ENCODE peak calls at places on chromosomes 12 and 14, in four cellular contexts. A is ELF-1, I is RWPE1, F is fibroblast of the conjunctiva. J is an unnamed sample.

GRCh38 chr12:89353823-89354629 is 1.7 kb upstream of the DUSP6 start:
- DNase-seq in A (peak; percentile 88), I (peak; percentile 83), F (no peak), J (no peak)

GRCh38 chr12:106112094-106112822 is 26.5 kb downstream of the NUAK1 start:
- DNase-seq in A (peak; percentile 72), I (peak; percentile 79), F (no peak), J (no peak)

GRCh38 chr14:90727082-90727481 is 89.1 kb downstream of the TTC7B start:
- DNase-seq in A (no peak), F (no peak), I (no peak), J (no peak)

GRCh38 chr12:122867701-122868461 is 28.0 kb downstream of the VPS37B start:
- DNase-seq in I (peak; percentile 79), A (peak; percentile 74), F (no peak), J (no peak)

GRCh38 chr12:124665516-124665915 is 98.1 kb upstream of the NCOR2 start:
- DNase-seq in A (peak; percentile 55), F (no peak), I (no peak), J (no peak)

GRCh38 chr12:62537544-62537943 is 70.9 kb downstream of the MON2 start:
- DNase-seq in A (no peak), F (peak; percentile 83), I (no peak), J (no peak)

GRCh38 chr12:23004473-23005020 is 379.6 kb downstream of the ETNK1 start:
- DNase-seq in F (no peak), A (no peak), I (no peak), J (no peak)

GRCh38 chr12:125315771-125316170 is 250.5 kb downstream of the AACS start:
- DNase-seq in I (no peak), F (no peak), A (no peak), J (no peak)

GRCh38 chr14:53946404-53947400 is 9.9 kb downstream of the BMP4 start:
- DNase-seq in F (no peak), I (no peak), A (peak; percentile 72), J (no peak)

GRCh38 chr12:104966677-104967076 is 8.6 kb upstream of the SLC41A2 start:
- DNase-seq in F (no peak), I (no peak), A (no peak), J (no peak)

GRCh38 chr12:121259074-121259473 is 37.4 kb downstream of the CAMKK2 start:
- DNase-seq in A (no peak), I (no peak), F (no peak), J (no peak)

GRCh38 chr12:132441871-132442863 is 47.8 kb upstream of the FBRSL1 start:
- DNase-seq in I (no peak), A (no peak), F (no peak), J (no peak)

GRCh38 chr12:108622425-108622824 is 11.3 kb downstream of the SELPLG start:
- DNase-seq in A (no peak), F (no peak), I (no peak), J (no peak)

GRCh38 chr12:16604853-16605252 is 1.1 kb downstream of the LMO3 start:
- DNase-seq in A (no peak), F (no peak), I (no peak), J (no peak)

GRCh38 chr12:64461634-64462414 is 9.9 kb downstream of the TBK1 start:
- DNase-seq in A (no peak), F (no peak), I (peak; percentile 64), J (no peak)

GRCh38 chr12:131912526-131913274 is 16.4 kb upstream of the PUS1 start:
- DNase-seq in I (peak; percentile 72), F (peak; percentile 75), A (no peak), J (no peak)

GRCh38 chr14:100836961-100837811 is 11.3 kb downstream of the MEG3 start:
- DNase-seq in A (no peak), I (no peak), F (no peak), J (no peak)

GRCh38 chr12:130041983-130042812 is 120.1 kb upstream of the FZD10 start:
- DNase-seq in A (peak; percentile 84), F (no peak), I (peak; percentile 57), J (no peak)

GRCh38 chr12:52423661-52424503 is 10.3 kb downstream of the KRT75 start:
- DNase-seq in A (peak; percentile 49), F (no peak), I (no peak), J (no peak)